ENCODE peak calls at places on chromosomes 4 and X, in eight cellular contexts. O is fibroblast of pulmonary artery; Q is activated CD8-positive, alpha-beta T cell treated with anti-CD3 and anti-CD28 coated beads for 36 hours; I is CD4-positive, alpha-beta memory T cell; M is naive B cell; H is ecto neural progenitor cell; G is left kidney; A is CD8-positive, alpha-beta memory T cell. F is an unnamed sample.

GRCh38 chr4:31089815-31090214 is 369.6 kb downstream of the PCDH7 start:
- DNase-seq in O (peak; percentile 54), Q (no peak), I (no peak), M (no peak), H (no peak), G (no peak), A (no peak), F (no peak)

GRCh38 chrX:19725545-19726102 is 161.8 kb downstream of the SH3KBP1 start:
- DNase-seq in O (peak; percentile 62), Q (peak; percentile 28), I (no peak), M (no peak), H (no peak), G (no peak), A (no peak), F (peak; percentile 83)

GRCh38 chrX:38770152-38770551 is 31.1 kb upstream of the MID1IP1 start:
- DNase-seq in O (no peak), Q (no peak), I (no peak), M (no peak), H (no peak), G (no peak), A (no peak), F (no peak)

GRCh38 chr4:73417973-73418372 is 13.9 kb downstream of the ALB start:
- DNase-seq in O (peak; percentile 35), Q (no peak), I (no peak), M (no peak), H (no peak), G (peak; percentile 56), A (no peak), F (no peak)

GRCh38 chr4:74423101-74423500 is 21.8 kb upstream of the AREG start:
- DNase-seq in O (peak; percentile 91), Q (no peak), I (no peak), M (no peak), H (no peak), G (no peak), A (no peak), F (no peak)

GRCh38 chrX:136227948-136228584 is 23.1 kb downstream of the MAP7D3 start:
- DNase-seq in O (no peak), Q (peak; percentile 33), I (no peak), M (no peak), H (no peak), G (no peak), A (no peak), F (no peak)

GRCh38 chr4:97560009-97560408 is 583.3 kb downstream of the STPG2 start:
- DNase-seq in O (no peak), Q (no peak), I (no peak), M (no peak), H (no peak), G (no peak), A (no peak), F (no peak)

GRCh38 chrX:107731831-107732502 is 43.6 kb downstream of the TSC22D3 start:
- DNase-seq in O (peak; percentile 96), Q (no peak), I (no peak), M (no peak), H (no peak), G (peak; percentile 88), A (no peak), F (peak; percentile 91)

GRCh38 chr4:91113130-91113706 is 986.0 kb downstream of the CCSER1 start:
- DNase-seq in O (peak; percentile 69), Q (no peak), I (no peak), M (no peak), H (no peak), G (peak; percentile 45), A (no peak), F (no peak)

GRCh38 chrX:94492541-94492940 is 818.5 kb downstream of the FAM133A start:
- DNase-seq in O (no peak), Q (no peak), I (no peak), M (no peak), H (peak; percentile 52), G (no peak), A (no peak), F (no peak)

GRCh38 chr4:8754634-8755589 is 116.7 kb downstream of the HMX1 start:
- DNase-seq in O (no peak), Q (no peak), I (no peak), M (no peak), H (no peak), G (no peak), A (no peak), F (peak; percentile 53)

GRCh38 chrX:73821921-73822559 is 259.0 kb downstream of the CHIC1 start:
- DNase-seq in O (no peak), Q (no peak), I (no peak), M (no peak), H (no peak), G (no peak), A (no peak), F (no peak)

GRCh38 chr4:184399505-184399893 is 74.9 kb downstream of the IRF2 start:
- DNase-seq in O (peak; percentile 29), Q (no peak), I (no peak), M (no peak), H (no peak), G (no peak), A (no peak), F (no peak)

GRCh38 chrX:47662144-47662657 is 3.2 kb upstream of the UXT start:
- DNase-seq in O (peak; percentile 90), Q (peak; percentile 73), I (no peak), M (no peak), H (no peak), G (no peak), A (no peak), F (no peak)

GRCh38 chrX:17692709-17693346 is 44.5 kb upstream of the SCML1 start:
- DNase-seq in O (peak; percentile 12), Q (no peak), I (no peak), M (no peak), H (peak; percentile 47), G (peak; percentile 85), A (no peak), F (no peak)

GRCh38 chr4:16043820-16044554 is 39.8 kb downstream of the PROM1 start:
- DNase-seq in O (no peak), Q (no peak), I (no peak), M (no peak), H (no peak), G (peak; percentile 63), A (no peak), F (no peak)

GRCh38 chr4:159400782-159401712 is 298.2 kb downstream of the RAPGEF2 start:
- DNase-seq in O (peak; percentile 47), Q (no peak), I (no peak), M (no peak), H (no peak), G (peak; percentile 56), A (no peak), F (no peak)

GRCh38 chr4:102761478-102761790 is 666 bp upstream of the MANBA start:
- DNase-seq in O (peak; percentile 21), Q (peak; percentile 32), I (no peak), M (no peak), H (no peak), G (no peak), A (no peak), F (no peak)

GRCh38 chr4:102295153-102295862 is 50.0 kb downstream of the SLC39A8 start:
- DNase-seq in O (no peak), Q (no peak), I (no peak), M (no peak), H (no peak), G (no peak), A (no peak), F (no peak)

GRCh38 chrX:39652336-39652735 is 445.4 kb downstream of the BCOR start:
- DNase-seq in O (peak; percentile 38), Q (peak; percentile 47), I (peak; percentile 3), M (peak; percentile 7), H (no peak), G (no peak), A (no peak), F (no peak)

F was measured in cardiac septum.